ENCODE peak calls at places on chromosomes 11 and 22, in six cellular contexts. S, H, N, F, P and Q are unnamed samples.

GRCh38 chr11:133999355-133999754 is 42.6 kb upstream of the IGSF9B start:
- DNase-seq in S (no peak), N (no peak), H (no peak), F (no peak), P (no peak), Q (no peak)

GRCh38 chr11:70900540-70900939 is 351.8 kb downstream of the SHANK2 start:
- DNase-seq in N (no peak), S (peak), P (no peak), H (no peak), F (no peak), Q (no peak)

GRCh38 chr11:122095950-122096942 is 19.8 kb downstream of the BLID start:
- DNase-seq in S (no peak), P (no peak), F (no peak), H (no peak), N (no peak), Q (no peak)

GRCh38 chr11:79047356-79047755 is 393.5 kb downstream of the TENM4 start:
- DNase-seq in F (no peak), H (no peak), N (no peak), P (no peak), S (no peak), Q (no peak)

GRCh38 chr11:10450451-10451398 is 4.3 kb upstream of the AMPD3 start:
- DNase-seq in H (peak), F (no peak), S (peak), N (peak), P (peak), Q (peak)

GRCh38 chr11:6321356-6321755 is 1.1 kb upstream of the CAVIN3 start:
- DNase-seq in P (no peak), S (no peak), H (peak), N (peak), F (peak), Q (no peak)

GRCh38 chr11:125903753-125904659 is at the start of gene DDX25:
- DNase-seq in F (peak), P (peak), N (peak), S (no peak), H (peak), Q (peak)

GRCh38 chr11:57761301-57762234 is at the start of gene CTNND1:
- DNase-seq in P (peak), N (peak), H (peak), S (peak), F (peak), Q (peak)

GRCh38 chr11:120807414-120808150 is 216.3 kb upstream of the TBCEL start:
- DNase-seq in F (peak), N (peak), P (peak), S (no peak), H (peak), Q (no peak)

GRCh38 chr11:31646206-31646605 is 136.6 kb downstream of the ELP4 start:
- DNase-seq in S (no peak), N (no peak), F (no peak), P (no peak), H (no peak), Q (no peak)

GRCh38 chr22:30507670-30508069 is 2.2 kb upstream of the SEC14L4 start:
- DNase-seq in H (no peak), N (no peak), S (no peak), P (no peak), F (no peak), Q (no peak)

GRCh38 chr11:11976476-11977187 is 31.8 kb downstream of the DKK3 start:
- DNase-seq in N (no peak), H (no peak), F (no peak), S (peak), P (peak), Q (no peak)

GRCh38 chr11:110379936-110380335 is 49.8 kb upstream of the FDX1 start:
- DNase-seq in H (no peak), N (no peak), P (no peak), F (no peak), S (no peak), Q (no peak)

GRCh38 chr11:110867951-110868350 is 155.7 kb upstream of the ARHGAP20 start:
- DNase-seq in F (no peak), N (no peak), S (no peak), H (no peak), P (no peak), Q (no peak)

GRCh38 chr11:69773626-69774353 is 1.4 kb downstream of the FGF4 start:
- DNase-seq in N (no peak), S (no peak), F (no peak), P (no peak), H (no peak), Q (no peak)

GRCh38 chr11:133693110-133693509 is 152.2 kb downstream of the SPATA19 start:
- DNase-seq in S (no peak), N (no peak), H (no peak), F (no peak), P (no peak), Q (no peak)

GRCh38 chr11:79043726-79044125 is 397.1 kb downstream of the TENM4 start:
- DNase-seq in H (no peak), S (no peak), N (no peak), P (no peak), F (peak), Q (no peak)

GRCh38 chr11:74388678-74389327 is 9.4 kb downstream of the PGM2L1 start:
- DNase-seq in F (peak), S (no peak), H (no peak), N (peak), P (no peak), Q (peak)

GRCh38 chr11:37804666-37805065 is 1206.6 kb upstream of the RAG2 start:
- DNase-seq in H (no peak), N (no peak), P (no peak), F (no peak), S (no peak), Q (no peak)

GRCh38 chr11:119484741-119485605 is 62.0 kb upstream of the THY1 start:
- DNase-seq in P (no peak), N (no peak), F (no peak), H (peak), S (no peak), Q (no peak)

GRCh38 chr22:23012081-23012622 is 58.2 kb upstream of the GNAZ start:
- DNase-seq in N (no peak), H (no peak), S (no peak), P (no peak), F (no peak), Q (no peak)

GRCh38 chr11:65637794-65638317 is at the start of gene SIPA1:
- DNase-seq in F (peak), P (peak), N (peak), S (peak), H (peak), Q (peak)